ENCODE peak calls at places on chromosomes 5 and 9, in seven cellular contexts. One of them, this sample, is unnamed.

GRCh38 chr5:57550132-57550531 is 67.5 kb upstream of the ACTBL2 start:
- DNase-seq in neural crest cell: no peak
- DNase-seq in GM13977: no peak
- DNase-seq in GM12865: no peak
- DNase-seq in endothelial cell: no peak
- DNase-seq in esophagus squamous epithelium: no peak
- DNase-seq in psoas muscle: no peak
- DNase-seq in this sample: no peak

GRCh38 chr5:57368010-57368409 is 114.6 kb downstream of the ACTBL2 start:
- DNase-seq in GM13977: no peak
- DNase-seq in psoas muscle: no peak
- DNase-seq in esophagus squamous epithelium: no peak
- DNase-seq in endothelial cell: no peak
- DNase-seq in GM12865: no peak
- DNase-seq in neural crest cell: no peak
- DNase-seq in this sample: no peak

GRCh38 chr9:4011062-4011461 is 288.8 kb downstream of the GLIS3 start:
- DNase-seq in esophagus squamous epithelium: no peak
- DNase-seq in neural crest cell: no peak
- DNase-seq in GM13977: no peak
- DNase-seq in psoas muscle: no peak
- DNase-seq in endothelial cell: no peak
- DNase-seq in GM12865: no peak
- DNase-seq in this sample: no peak

GRCh38 chr9:89407070-89407469 is 88.8 kb downstream of the SECISBP2 start:
- DNase-seq in GM13977: no peak
- DNase-seq in esophagus squamous epithelium: no peak
- DNase-seq in psoas muscle: no peak
- DNase-seq in endothelial cell: no peak
- DNase-seq in GM12865: no peak
- DNase-seq in neural crest cell: no peak
- DNase-seq in this sample: no peak

GRCh38 chr5:62582198-62582597 is 3.6 kb downstream of the LRRC70 start:
- DNase-seq in GM13977: no peak
- DNase-seq in GM12865: no peak
- DNase-seq in neural crest cell: no peak
- DNase-seq in endothelial cell: no peak
- DNase-seq in psoas muscle: no peak
- DNase-seq in esophagus squamous epithelium: no peak
- DNase-seq in this sample: no peak

GRCh38 chr5:180463216-180463900 is 30.8 kb upstream of the CNOT6 start:
- DNase-seq in psoas muscle: no peak
- DNase-seq in esophagus squamous epithelium: no peak
- DNase-seq in GM12865: no peak
- DNase-seq in GM13977: no peak
- DNase-seq in endothelial cell: no peak
- DNase-seq in neural crest cell: no peak
- DNase-seq in this sample: no peak

GRCh38 chr9:101449071-101449721 is 13.6 kb upstream of the ALDOB start:
- DNase-seq in esophagus squamous epithelium: no peak
- DNase-seq in psoas muscle: peak; percentile 66
- DNase-seq in GM12865: peak; percentile 60
- DNase-seq in endothelial cell: peak; percentile 84
- DNase-seq in neural crest cell: peak; percentile 73
- DNase-seq in GM13977: peak; percentile 78
- DNase-seq in this sample: peak; percentile 74

GRCh38 chr9:88925471-88925870 is 65.8 kb upstream of the S1PR3 start:
- DNase-seq in GM13977: no peak
- DNase-seq in neural crest cell: no peak
- DNase-seq in endothelial cell: no peak
- DNase-seq in psoas muscle: no peak
- DNase-seq in GM12865: no peak
- DNase-seq in esophagus squamous epithelium: no peak
- DNase-seq in this sample: no peak

GRCh38 chr9:70315389-70315788 is 56.6 kb downstream of the SMC5 start:
- DNase-seq in GM12865: no peak
- DNase-seq in GM13977: no peak
- DNase-seq in psoas muscle: no peak
- DNase-seq in neural crest cell: no peak
- DNase-seq in endothelial cell: no peak
- DNase-seq in esophagus squamous epithelium: no peak
- DNase-seq in this sample: no peak

GRCh38 chr5:95861858-95862561 is 39.5 kb upstream of the GLRX start:
- DNase-seq in GM12865: peak; percentile 36
- DNase-seq in endothelial cell: no peak
- DNase-seq in esophagus squamous epithelium: no peak
- DNase-seq in GM13977: no peak
- DNase-seq in psoas muscle: no peak
- DNase-seq in neural crest cell: no peak
- DNase-seq in this sample: no peak

GRCh38 chr5:122154910-122155309 is 25.6 kb downstream of the ZNF474 start:
- DNase-seq in psoas muscle: peak; percentile 42
- DNase-seq in esophagus squamous epithelium: no peak
- DNase-seq in GM12865: no peak
- DNase-seq in GM13977: no peak
- DNase-seq in neural crest cell: no peak
- DNase-seq in endothelial cell: no peak
- DNase-seq in this sample: no peak

GRCh38 chr5:92364986-92365550 is 982.0 kb upstream of the ARRDC3 start:
- DNase-seq in neural crest cell: no peak
- DNase-seq in endothelial cell: no peak
- DNase-seq in esophagus squamous epithelium: no peak
- DNase-seq in psoas muscle: no peak
- DNase-seq in GM12865: no peak
- DNase-seq in GM13977: no peak
- DNase-seq in this sample: no peak

GRCh38 chr5:8749556-8749955 is 796.3 kb downstream of the SEMA5A start:
- DNase-seq in neural crest cell: no peak
- DNase-seq in GM13977: no peak
- DNase-seq in psoas muscle: no peak
- DNase-seq in GM12865: no peak
- DNase-seq in endothelial cell: no peak
- DNase-seq in esophagus squamous epithelium: no peak
- DNase-seq in this sample: no peak

GRCh38 chr5:175861337-175862130 is 9.8 kb upstream of the CPLX2 start:
- DNase-seq in endothelial cell: no peak
- DNase-seq in GM12865: no peak
- DNase-seq in neural crest cell: no peak
- DNase-seq in esophagus squamous epithelium: no peak
- DNase-seq in psoas muscle: no peak
- DNase-seq in GM13977: no peak
- DNase-seq in this sample: no peak

GRCh38 chr5:128537306-128537998 is 593 bp downstream of the FBN2 start:
- DNase-seq in esophagus squamous epithelium: no peak
- DNase-seq in endothelial cell: peak; percentile 59
- DNase-seq in psoas muscle: peak; percentile 31
- DNase-seq in neural crest cell: peak; percentile 36
- DNase-seq in GM13977: peak; percentile 17
- DNase-seq in GM12865: no peak
- DNase-seq in this sample: peak; percentile 61

GRCh38 chr5:151213803-151214613 is 9.9 kb downstream of the CCDC69 start:
- DNase-seq in endothelial cell: no peak
- DNase-seq in GM13977: peak; percentile 87
- DNase-seq in esophagus squamous epithelium: peak; percentile 64
- DNase-seq in neural crest cell: no peak
- DNase-seq in psoas muscle: peak; percentile 77
- DNase-seq in GM12865: peak; percentile 96
- DNase-seq in this sample: no peak

DNA sequence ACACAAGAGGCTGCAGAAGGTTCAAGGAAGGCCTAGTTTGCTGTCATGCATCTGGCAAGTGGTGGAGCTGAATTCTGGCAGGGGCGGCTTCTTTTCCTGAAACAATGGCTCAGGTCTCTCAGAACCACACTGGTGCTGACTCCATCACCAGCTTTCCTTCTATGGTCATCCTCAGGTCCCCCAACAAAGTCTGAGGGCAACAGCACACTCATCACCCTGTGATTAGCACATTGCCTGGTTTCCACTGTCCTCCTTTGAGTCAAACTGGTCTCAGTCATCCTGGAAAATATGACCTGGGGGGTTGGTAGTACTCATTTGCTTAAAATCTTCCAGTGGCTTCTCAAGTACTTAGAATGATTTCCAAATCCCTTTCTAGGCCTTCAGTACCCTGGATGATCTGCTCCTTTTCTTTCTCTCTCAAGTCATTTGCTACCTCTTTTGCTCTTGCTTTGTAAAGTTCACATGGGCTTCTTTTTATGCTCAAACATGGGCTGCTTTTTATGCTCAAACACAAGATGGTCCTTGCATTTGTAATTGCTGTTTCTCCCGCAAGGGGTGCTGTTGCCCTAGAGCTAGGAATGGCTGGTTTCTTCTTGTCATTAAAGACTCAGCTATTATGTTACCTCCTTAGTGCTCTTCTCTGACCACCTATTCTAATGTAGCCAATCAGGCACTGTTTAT is 144.9 kb downstream of the ALDH1A1 start:
- DNase-seq in esophagus squamous epithelium: no peak
- DNase-seq in GM13977: no peak
- DNase-seq in psoas muscle: no peak
- DNase-seq in neural crest cell: no peak
- DNase-seq in endothelial cell: no peak
- DNase-seq in GM12865: peak; percentile 17
- DNase-seq in this sample: no peak
- TF ChIP-seq CTCF in esophagus squamous epithelium: no peak
- TF ChIP-seq CTCF in GM13977: peak; percentile 19
- TF ChIP-seq CTCF in psoas muscle: no peak
- TF ChIP-seq CTCF in neural crest cell: peak; percentile 48
- TF ChIP-seq CTCF in endothelial cell: no peak
- TF ChIP-seq CTCF in GM12865: peak; percentile 32
- TF ChIP-seq CTCF in this sample: no peak

GRCh38 chr9:122355336-122355875 is 15.4 kb upstream of the PTGS1 start:
- DNase-seq in neural crest cell: no peak
- DNase-seq in esophagus squamous epithelium: no peak
- DNase-seq in GM13977: no peak
- DNase-seq in endothelial cell: no peak
- DNase-seq in psoas muscle: no peak
- DNase-seq in GM12865: no peak
- DNase-seq in this sample: no peak

GRCh38 chr9:122354536-122355199 is 16.2 kb upstream of the PTGS1 start:
- DNase-seq in neural crest cell: no peak
- DNase-seq in esophagus squamous epithelium: no peak
- DNase-seq in psoas muscle: no peak
- DNase-seq in endothelial cell: no peak
- DNase-seq in GM12865: no peak
- DNase-seq in GM13977: no peak
- DNase-seq in this sample: no peak

GRCh38 chr9:122360891-122361290 is 9.9 kb upstream of the PTGS1 start:
- DNase-seq in GM13977: no peak
- DNase-seq in esophagus squamous epithelium: no peak
- DNase-seq in GM12865: no peak
- DNase-seq in endothelial cell: no peak
- DNase-seq in psoas muscle: no peak
- DNase-seq in neural crest cell: no peak
- DNase-seq in this sample: no peak

GRCh38 chr9:122350577-122351355 is 20.1 kb upstream of the PTGS1 start:
- DNase-seq in GM13977: peak; percentile 86
- DNase-seq in psoas muscle: peak; percentile 78
- DNase-seq in esophagus squamous epithelium: no peak
- DNase-seq in neural crest cell: peak; percentile 85
- DNase-seq in GM12865: peak; percentile 75
- DNase-seq in endothelial cell: peak; percentile 92
- DNase-seq in this sample: peak; percentile 65

GRCh38 chr9:122356627-122357026 is 14.2 kb upstream of the PTGS1 start:
- DNase-seq in endothelial cell: peak; percentile 37
- DNase-seq in psoas muscle: no peak
- DNase-seq in neural crest cell: no peak
- DNase-seq in esophagus squamous epithelium: no peak
- DNase-seq in GM13977: no peak
- DNase-seq in GM12865: no peak
- DNase-seq in this sample: no peak
- TF ChIP-seq CTCF in endothelial cell: no peak
- TF ChIP-seq CTCF in psoas muscle: no peak
- TF ChIP-seq CTCF in neural crest cell: peak; percentile 45
- TF ChIP-seq CTCF in esophagus squamous epithelium: no peak
- TF ChIP-seq CTCF in GM13977: peak; percentile 13
- TF ChIP-seq CTCF in GM12865: peak; percentile 23
- TF ChIP-seq CTCF in this sample: peak; percentile 19

GRCh38 chr5:106269252-106269843 is 1401.4 kb downstream of the EFNA5 start:
- DNase-seq in neural crest cell: no peak
- DNase-seq in GM12865: peak; percentile 24
- DNase-seq in esophagus squamous epithelium: no peak
- DNase-seq in psoas muscle: no peak
- DNase-seq in GM13977: no peak
- DNase-seq in endothelial cell: no peak
- DNase-seq in this sample: no peak
- TF ChIP-seq CTCF in neural crest cell: peak; percentile 63
- TF ChIP-seq CTCF in GM12865: peak; percentile 38
- TF ChIP-seq CTCF in esophagus squamous epithelium: peak; percentile 18
- TF ChIP-seq CTCF in psoas muscle: peak; percentile 59
- TF ChIP-seq CTCF in GM13977: peak; percentile 43
- TF ChIP-seq CTCF in endothelial cell: peak; percentile 46
- TF ChIP-seq CTCF in this sample: no peak

GRCh38 chr9:18137815-18138214 is 336.1 kb upstream of the ADAMTSL1 start:
- DNase-seq in neural crest cell: no peak
- DNase-seq in GM12865: no peak
- DNase-seq in esophagus squamous epithelium: no peak
- DNase-seq in endothelial cell: no peak
- DNase-seq in GM13977: no peak
- DNase-seq in psoas muscle: no peak
- DNase-seq in this sample: no peak
- TF ChIP-seq CTCF in neural crest cell: no peak
- TF ChIP-seq CTCF in GM12865: no peak
- TF ChIP-seq CTCF in esophagus squamous epithelium: no peak
- TF ChIP-seq CTCF in endothelial cell: no peak
- TF ChIP-seq CTCF in GM13977: no peak
- TF ChIP-seq CTCF in psoas muscle: no peak
- TF ChIP-seq CTCF in this sample: no peak

GRCh38 chr5:103648086-103648485 is 85.5 kb upstream of the NUDT12 start:
- DNase-seq in neural crest cell: no peak
- DNase-seq in GM12865: no peak
- DNase-seq in psoas muscle: no peak
- DNase-seq in esophagus squamous epithelium: no peak
- DNase-seq in GM13977: no peak
- DNase-seq in endothelial cell: no peak
- DNase-seq in this sample: no peak
- TF ChIP-seq CTCF in neural crest cell: no peak
- TF ChIP-seq CTCF in GM12865: peak; percentile 8
- TF ChIP-seq CTCF in psoas muscle: no peak
- TF ChIP-seq CTCF in esophagus squamous epithelium: no peak
- TF ChIP-seq CTCF in GM13977: no peak
- TF ChIP-seq CTCF in endothelial cell: peak; percentile 44
- TF ChIP-seq CTCF in this sample: peak; percentile 19